ENCODE peak calls at places on chromosome 4, in four cellular contexts. One of them, this sample, is unnamed.

GRCh38 chr4:161554372-161554990 is 609.3 kb downstream of the FSTL5 start:
- DNase-seq in KBM-7: peak; percentile 37
- DNase-seq in stimulated activated CD4-positive, alpha-beta T cell treated with anti-CD3 and anti-CD28 coated beads, Interleukin-15, amount 100 ng/mL, for 1 hour: no peak
- DNase-seq in breast epithelium: no peak
- DNase-seq in this sample: no peak

GRCh38 chr4:101290651-101291050 is 56.7 kb downstream of the PPP3CA start:
- DNase-seq in KBM-7: no peak
- DNase-seq in stimulated activated CD4-positive, alpha-beta T cell treated with anti-CD3 and anti-CD28 coated beads, Interleukin-15, amount 100 ng/mL, for 1 hour: no peak
- DNase-seq in breast epithelium: no peak
- DNase-seq in this sample: no peak

GRCh38 chr4:148310756-148311155 is 131.5 kb downstream of the NR3C2 start:
- DNase-seq in stimulated activated CD4-positive, alpha-beta T cell treated with anti-CD3 and anti-CD28 coated beads, Interleukin-15, amount 100 ng/mL, for 1 hour: no peak
- DNase-seq in breast epithelium: no peak
- DNase-seq in KBM-7: no peak
- DNase-seq in this sample: no peak

GRCh38 chr4:74217365-74217764 is 59.4 kb downstream of the MTHFD2L start:
- DNase-seq in KBM-7: no peak
- DNase-seq in breast epithelium: no peak
- DNase-seq in stimulated activated CD4-positive, alpha-beta T cell treated with anti-CD3 and anti-CD28 coated beads, Interleukin-15, amount 100 ng/mL, for 1 hour: no peak
- DNase-seq in this sample: no peak

GRCh38 chr4:38603652-38604051 is 60.3 kb upstream of the KLF3 start:
- DNase-seq in stimulated activated CD4-positive, alpha-beta T cell treated with anti-CD3 and anti-CD28 coated beads, Interleukin-15, amount 100 ng/mL, for 1 hour: no peak
- DNase-seq in KBM-7: no peak
- DNase-seq in breast epithelium: no peak
- DNase-seq in this sample: no peak

GRCh38 chr4:61853041-61853440 is 652.9 kb downstream of the ADGRL3 start:
- DNase-seq in breast epithelium: no peak
- DNase-seq in stimulated activated CD4-positive, alpha-beta T cell treated with anti-CD3 and anti-CD28 coated beads, Interleukin-15, amount 100 ng/mL, for 1 hour: no peak
- DNase-seq in KBM-7: no peak
- DNase-seq in this sample: no peak

GRCh38 chr4:7872264-7872771 is 67.3 kb downstream of the AFAP1 start:
- DNase-seq in KBM-7: no peak
- DNase-seq in stimulated activated CD4-positive, alpha-beta T cell treated with anti-CD3 and anti-CD28 coated beads, Interleukin-15, amount 100 ng/mL, for 1 hour: no peak
- DNase-seq in breast epithelium: no peak
- DNase-seq in this sample: peak; percentile 42

GRCh38 chr4:76435689-76436176 is 704 bp downstream of the SHROOM3 start:
- DNase-seq in stimulated activated CD4-positive, alpha-beta T cell treated with anti-CD3 and anti-CD28 coated beads, Interleukin-15, amount 100 ng/mL, for 1 hour: no peak
- DNase-seq in KBM-7: no peak
- DNase-seq in breast epithelium: no peak
- DNase-seq in this sample: no peak

GRCh38 chr4:1477045-1477905 is 71.0 kb upstream of the NKX1-1 start:
- DNase-seq in stimulated activated CD4-positive, alpha-beta T cell treated with anti-CD3 and anti-CD28 coated beads, Interleukin-15, amount 100 ng/mL, for 1 hour: no peak
- DNase-seq in KBM-7: no peak
- DNase-seq in breast epithelium: no peak
- DNase-seq in this sample: no peak

GRCh38 chr4:74117024-74117534 is 18.1 kb upstream of the CXCL2 start:
- DNase-seq in KBM-7: no peak
- DNase-seq in stimulated activated CD4-positive, alpha-beta T cell treated with anti-CD3 and anti-CD28 coated beads, Interleukin-15, amount 100 ng/mL, for 1 hour: no peak
- DNase-seq in breast epithelium: peak; percentile 85
- DNase-seq in this sample: no peak

GRCh38 chr4:80183196-80184052 is 13.9 kb upstream of the PRDM8 start:
- DNase-seq in KBM-7: no peak
- DNase-seq in stimulated activated CD4-positive, alpha-beta T cell treated with anti-CD3 and anti-CD28 coated beads, Interleukin-15, amount 100 ng/mL, for 1 hour: no peak
- DNase-seq in breast epithelium: no peak
- DNase-seq in this sample: no peak

GRCh38 chr4:38967260-38968095 is 64.7 kb downstream of the TMEM156 start:
- DNase-seq in KBM-7: no peak
- DNase-seq in breast epithelium: no peak
- DNase-seq in stimulated activated CD4-positive, alpha-beta T cell treated with anti-CD3 and anti-CD28 coated beads, Interleukin-15, amount 100 ng/mL, for 1 hour: no peak
- DNase-seq in this sample: no peak

GRCh38 chr4:60743654-60744053 is 456.5 kb upstream of the ADGRL3 start:
- DNase-seq in KBM-7: no peak
- DNase-seq in breast epithelium: no peak
- DNase-seq in stimulated activated CD4-positive, alpha-beta T cell treated with anti-CD3 and anti-CD28 coated beads, Interleukin-15, amount 100 ng/mL, for 1 hour: no peak
- DNase-seq in this sample: no peak

GRCh38 chr4:3304831-3305609 is 12.2 kb downstream of the RGS12 start:
- DNase-seq in KBM-7: no peak
- DNase-seq in breast epithelium: no peak
- DNase-seq in stimulated activated CD4-positive, alpha-beta T cell treated with anti-CD3 and anti-CD28 coated beads, Interleukin-15, amount 100 ng/mL, for 1 hour: no peak
- DNase-seq in this sample: peak; percentile 12

GRCh38 chr4:106587558-106587957 is 219.0 kb upstream of the GIMD1 start:
- DNase-seq in KBM-7: no peak
- DNase-seq in breast epithelium: no peak
- DNase-seq in stimulated activated CD4-positive, alpha-beta T cell treated with anti-CD3 and anti-CD28 coated beads, Interleukin-15, amount 100 ng/mL, for 1 hour: no peak
- DNase-seq in this sample: no peak

GRCh38 chr4:98601719-98602118 is 56.7 kb downstream of the TSPAN5 start:
- DNase-seq in breast epithelium: no peak
- DNase-seq in KBM-7: no peak
- DNase-seq in stimulated activated CD4-positive, alpha-beta T cell treated with anti-CD3 and anti-CD28 coated beads, Interleukin-15, amount 100 ng/mL, for 1 hour: no peak
- DNase-seq in this sample: no peak

GRCh38 chr4:54192811-54193210 is 36.3 kb upstream of the PDGFRA start:
- DNase-seq in KBM-7: no peak
- DNase-seq in stimulated activated CD4-positive, alpha-beta T cell treated with anti-CD3 and anti-CD28 coated beads, Interleukin-15, amount 100 ng/mL, for 1 hour: no peak
- DNase-seq in breast epithelium: no peak
- DNase-seq in this sample: no peak

GRCh38 chr4:2832309-2832980 is 11.2 kb upstream of the ADD1 start:
- DNase-seq in KBM-7: no peak
- DNase-seq in breast epithelium: no peak
- DNase-seq in stimulated activated CD4-positive, alpha-beta T cell treated with anti-CD3 and anti-CD28 coated beads, Interleukin-15, amount 100 ng/mL, for 1 hour: no peak
- DNase-seq in this sample: no peak

GRCh38 chr4:85475631-85476233 is 782 bp downstream of the ARHGAP24 start:
- DNase-seq in stimulated activated CD4-positive, alpha-beta T cell treated with anti-CD3 and anti-CD28 coated beads, Interleukin-15, amount 100 ng/mL, for 1 hour: no peak
- DNase-seq in breast epithelium: no peak
- DNase-seq in KBM-7: no peak
- DNase-seq in this sample: no peak

GRCh38 chr4:11471613-11472012 is 42.9 kb upstream of the HS3ST1 start:
- DNase-seq in KBM-7: peak; percentile 10
- DNase-seq in breast epithelium: no peak
- DNase-seq in stimulated activated CD4-positive, alpha-beta T cell treated with anti-CD3 and anti-CD28 coated beads, Interleukin-15, amount 100 ng/mL, for 1 hour: peak; percentile 14
- DNase-seq in this sample: peak; percentile 17

GRCh38 chr4:22661443-22661842 is 31.3 kb upstream of the GBA3 start:
- DNase-seq in stimulated activated CD4-positive, alpha-beta T cell treated with anti-CD3 and anti-CD28 coated beads, Interleukin-15, amount 100 ng/mL, for 1 hour: no peak
- DNase-seq in breast epithelium: peak; percentile 42
- DNase-seq in KBM-7: no peak
- DNase-seq in this sample: no peak

GRCh38 chr4:123291329-123291728 is 105.3 kb upstream of the SPRY1 start:
- DNase-seq in stimulated activated CD4-positive, alpha-beta T cell treated with anti-CD3 and anti-CD28 coated beads, Interleukin-15, amount 100 ng/mL, for 1 hour: no peak
- DNase-seq in KBM-7: no peak
- DNase-seq in breast epithelium: no peak
- DNase-seq in this sample: no peak

GRCh38 chr4:133377286-133377685 is 228.2 kb downstream of the PCDH10 start:
- DNase-seq in KBM-7: no peak
- DNase-seq in stimulated activated CD4-positive, alpha-beta T cell treated with anti-CD3 and anti-CD28 coated beads, Interleukin-15, amount 100 ng/mL, for 1 hour: no peak
- DNase-seq in breast epithelium: no peak
- DNase-seq in this sample: no peak

GRCh38 chr4:30770049-30770549 is 49.9 kb downstream of the PCDH7 start:
- DNase-seq in breast epithelium: no peak
- DNase-seq in stimulated activated CD4-positive, alpha-beta T cell treated with anti-CD3 and anti-CD28 coated beads, Interleukin-15, amount 100 ng/mL, for 1 hour: no peak
- DNase-seq in KBM-7: no peak
- DNase-seq in this sample: no peak

GRCh38 chr4:140152760-140153418 is 1.1 kb downstream of the MAML3 start:
- DNase-seq in breast epithelium: peak; percentile 57
- DNase-seq in stimulated activated CD4-positive, alpha-beta T cell treated with anti-CD3 and anti-CD28 coated beads, Interleukin-15, amount 100 ng/mL, for 1 hour: peak; percentile 23
- DNase-seq in KBM-7: peak; percentile 54
- DNase-seq in this sample: peak; percentile 28

GRCh38 chr4:80071643-80072606 is 1.1 kb downstream of the ANTXR2 start:
- DNase-seq in breast epithelium: peak; percentile 20
- DNase-seq in stimulated activated CD4-positive, alpha-beta T cell treated with anti-CD3 and anti-CD28 coated beads, Interleukin-15, amount 100 ng/mL, for 1 hour: peak; percentile 43
- DNase-seq in KBM-7: peak; percentile 65
- DNase-seq in this sample: peak; percentile 26

GRCh38 chr4:31097999-31098398 is 377.8 kb downstream of the PCDH7 start:
- DNase-seq in KBM-7: no peak
- DNase-seq in stimulated activated CD4-positive, alpha-beta T cell treated with anti-CD3 and anti-CD28 coated beads, Interleukin-15, amount 100 ng/mL, for 1 hour: no peak
- DNase-seq in breast epithelium: no peak
- DNase-seq in this sample: no peak

GRCh38 chr4:56976878-56977320 is 507 bp downstream of the NOA1 start:
- DNase-seq in breast epithelium: no peak
- DNase-seq in stimulated activated CD4-positive, alpha-beta T cell treated with anti-CD3 and anti-CD28 coated beads, Interleukin-15, amount 100 ng/mL, for 1 hour: peak; percentile 33
- DNase-seq in KBM-7: no peak
- DNase-seq in this sample: no peak